ENCODE peak calls at places on chromosomes 7 and 10, in seven cellular contexts. Q is IMR-90, I is HCT116, U is A549, Y is K562, F is HepG2, B is GM12878. D is an unnamed sample.

GRCh38 chr10:123068098-123068853 is 59.5 kb downstream of the ACADSB start:
- DNase-seq in F (no peak), B (no peak), I (no peak), Q (no peak), U (no peak), Y (no peak), D (no peak)

GRCh38 chr10:126422561-126422960 is 34.3 kb upstream of the ADAM12 start:
- DNase-seq in Y (no peak), Q (peak), B (no peak), F (no peak), U (no peak), I (no peak), D (no peak)

GRCh38 chr10:110495731-110496552 is 1.8 kb upstream of the DUSP5 start:
- DNase-seq in Q (peak), U (peak), F (no peak), Y (peak), B (no peak), I (no peak), D (peak)

GRCh38 chr7:121873795-121874194 is 834 bp downstream of the PTPRZ1 start:
- DNase-seq in F (no peak), I (no peak), B (no peak), U (no peak), Y (no peak), Q (no peak), D (no peak)

GRCh38 chr10:30915141-30915540 is 116.5 kb downstream of the ZNF438 start:
- DNase-seq in Q (peak), I (no peak), U (no peak), B (no peak), F (no peak), Y (no peak), D (no peak)

GRCh38 chr10:30671011-30671616 is 41.6 kb upstream of the LYZL2 start:
- DNase-seq in Q (peak), I (peak), F (peak), Y (peak), U (peak), B (no peak), D (no peak)

GRCh38 chr10:46033602-46034011 is 3.2 kb upstream of the NCOA4 start:
- DNase-seq in Q (peak), B (no peak), U (no peak), Y (no peak), F (peak), I (no peak), D (no peak)

GRCh38 chr10:47190301-47190700 is 109.7 kb upstream of the GDF10 start:
- DNase-seq in I (no peak), Q (no peak), Y (no peak), F (no peak), B (no peak), U (no peak), D (no peak)

GRCh38 chr7:156465186-156465585 is 175.4 kb upstream of the RNF32 start:
- DNase-seq in U (no peak), Y (no peak), Q (no peak), F (no peak), I (no peak), B (no peak), D (no peak)

GRCh38 chr10:131963811-131964210 is 17.9 kb downstream of the BNIP3 start:
- DNase-seq in Y (no peak), I (no peak), U (no peak), F (no peak), B (no peak), Q (no peak), D (no peak)

GRCh38 chr7:11753441-11753840 is 78.6 kb downstream of the THSD7A start:
- DNase-seq in Y (no peak), F (no peak), U (no peak), I (no peak), Q (no peak), B (no peak), D (no peak)

GRCh38 chr7:77667459-77668090 is 28.7 kb upstream of the RSBN1L start:
- DNase-seq in Y (no peak), F (no peak), Q (peak), U (no peak), I (no peak), B (no peak), D (no peak)

GRCh38 chr7:127799535-127800305 is 147.7 kb downstream of the SND1 start:
- DNase-seq in B (no peak), F (no peak), Y (no peak), I (no peak), Q (no peak), U (no peak), D (no peak)

GRCh38 chr7:103990991-103991390 is 1.5 kb upstream of the RELN start:
- DNase-seq in B (no peak), Q (no peak), I (no peak), U (no peak), Y (no peak), F (peak), D (no peak)

GRCh38 chr7:4233621-4234497 is 448.2 kb upstream of the FOXK1 start:
- DNase-seq in Y (no peak), U (no peak), B (no peak), Q (no peak), F (no peak), I (no peak), D (no peak)

GRCh38 chr10:132735923-132736391 is 50.0 kb downstream of the NKX6-2 start:
- DNase-seq in I (no peak), Y (no peak), Q (no peak), U (no peak), B (no peak), F (no peak), D (no peak)

GRCh38 chr10:47438857-47439474 is 44.9 kb downstream of the ANXA8 start:
- DNase-seq in B (no peak), F (peak), Y (no peak), U (peak), I (peak), Q (peak), D (peak)

GRCh38 chr7:132255898-132256297 is 320.4 kb downstream of the PLXNA4 start:
- DNase-seq in F (peak), B (no peak), Q (no peak), U (no peak), Y (no peak), I (no peak), D (no peak)

GRCh38 chr10:62384057-62384446 is 9.9 kb downstream of the ZNF365 start:
- DNase-seq in I (peak), F (no peak), B (peak), U (no peak), Y (no peak), Q (peak), D (no peak)

GRCh38 chr7:71264005-71264404 is 132.1 kb downstream of the GALNT17 start:
- DNase-seq in Y (no peak), B (no peak), Q (no peak), F (no peak), U (no peak), I (no peak), D (no peak)

GRCh38 chr7:105920766-105921165 is 42.3 kb upstream of the CDHR3 start:
- DNase-seq in Q (peak), B (no peak), Y (no peak), I (no peak), U (no peak), F (no peak), D (no peak)

GRCh38 chr10:103273026-103273425 is 3.9 kb upstream of the INA start:
- DNase-seq in Q (peak), I (peak), B (no peak), Y (no peak), U (peak), F (no peak), D (no peak)

GRCh38 chr10:17088118-17088806 is 41.3 kb downstream of the CUBN start:
- DNase-seq in I (no peak), Y (no peak), B (no peak), F (peak), Q (peak), U (peak), D (no peak)

GRCh38 chr10:46541735-46542566 is 14.5 kb downstream of the GPRIN2 start:
- DNase-seq in B (no peak), Y (no peak), U (peak), I (no peak), F (no peak), Q (no peak), D (no peak)

GRCh38 chr7:22563115-22563514 is 63.1 kb upstream of the STEAP1B start:
- DNase-seq in B (no peak), Y (peak), F (no peak), Q (peak), U (no peak), I (no peak), D (no peak)

GRCh38 chr7:139644191-139644590 is 120.7 kb downstream of the CLEC2L start:
- DNase-seq in F (no peak), Q (no peak), Y (no peak), B (no peak), U (no peak), I (no peak), D (no peak)

GRCh38 chr10:31749981-31750850 is 178.4 kb downstream of the ARHGAP12 start:
- DNase-seq in U (no peak), B (no peak), F (no peak), Y (no peak), Q (no peak), I (no peak), D (no peak)

GRCh38 chr7:149867762-149868637 is 5.8 kb upstream of the ATP6V0E2 start:
- DNase-seq in Q (no peak), F (no peak), I (no peak), U (no peak), Y (no peak), B (no peak), D (no peak)

GRCh38 chr10:117004238-117004626 is 755 bp downstream of the SHTN1 start:
- DNase-seq in I (no peak), Y (no peak), B (no peak), Q (peak), U (no peak), F (no peak), D (no peak)

GRCh38 chr10:12474727-12475414 is 125.5 kb downstream of the CAMK1D start:
- DNase-seq in Y (no peak), U (no peak), Q (no peak), I (no peak), F (no peak), B (no peak), D (no peak)

GRCh38 chr7:130865408-130866236 is 131.6 kb upstream of the KLF14 start:
- DNase-seq in F (no peak), U (no peak), B (no peak), Q (peak), I (no peak), Y (no peak), D (no peak)

GRCh38 chr10:132798876-132799275 is 12.9 kb upstream of the NKX6-2 start:
- DNase-seq in F (no peak), I (no peak), B (no peak), Q (no peak), Y (no peak), U (no peak), D (no peak)

GRCh38 chr7:676972-677385 is 49.5 kb upstream of the DNAAF5 start:
- DNase-seq in Q (no peak), Y (no peak), I (no peak), F (no peak), B (no peak), U (no peak), D (no peak)

GRCh38 chr10:47024399-47025252 is 113.4 kb downstream of the PTPN20 start:
- DNase-seq in Q (peak), I (peak), U (peak), F (peak), B (peak), Y (peak), D (peak)

GRCh38 chr7:133932591-133932990 is 194.5 kb upstream of the LRGUK start:
- DNase-seq in F (no peak), B (no peak), U (no peak), I (no peak), Q (no peak), Y (no peak), D (no peak)

GRCh38 chr10:103594326-103594725 is 100.8 kb downstream of the NEURL1 start:
- DNase-seq in F (no peak), U (no peak), I (no peak), Q (no peak), Y (no peak), B (no peak), D (no peak)

GRCh38 chr7:128931965-128932861 is 5.5 kb upstream of the IRF5 start:
- DNase-seq in I (no peak), Y (no peak), F (no peak), U (no peak), Q (no peak), B (no peak), D (no peak)

GRCh38 chr7:105985250-105985649 is 22.2 kb downstream of the CDHR3 start:
- DNase-seq in I (no peak), F (no peak), Y (no peak), B (no peak), U (no peak), Q (no peak), D (no peak)

GRCh38 chr7:77327067-77327931 is 88.8 kb downstream of the GSAP start:
- DNase-seq in U (no peak), Y (no peak), F (peak), Q (peak), B (no peak), I (no peak), D (no peak)

GRCh38 chr10:26432938-26433337 is 5.2 kb upstream of the APBB1IP start:
- DNase-seq in F (no peak), U (no peak), Q (no peak), B (no peak), Y (no peak), I (no peak), D (no peak)
- TF ChIP-seq CEBPB in F (no peak), U (no peak), Q (no peak), B (no peak), Y (no peak), I (no peak), D (no peak)

DNA sequence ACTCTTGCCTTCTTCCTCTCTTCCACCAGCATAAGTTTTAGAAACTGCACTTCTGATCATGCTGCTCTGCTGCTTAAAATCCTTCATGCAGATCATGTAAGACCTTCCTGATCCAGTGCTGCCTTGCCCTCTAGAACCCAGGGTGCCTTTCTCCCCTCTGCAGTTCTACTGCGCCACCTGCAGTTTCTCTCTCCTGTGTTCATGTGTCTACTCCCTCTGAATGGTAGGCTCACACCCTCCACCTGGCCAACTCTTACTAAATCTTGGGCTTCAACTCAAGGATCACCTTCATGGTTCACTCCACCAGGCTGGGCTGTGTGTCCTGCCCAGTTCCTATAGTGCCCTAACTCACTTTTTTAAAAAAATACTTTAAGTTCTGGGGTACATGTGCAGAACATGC is 174.6 kb upstream of the ITGB1 start:
- DNase-seq in B (no peak), U (no peak), I (no peak), Q (no peak), F (no peak), Y (no peak), D (no peak)
- TF ChIP-seq CEBPB in B (no peak), U (no peak), I (no peak), Q (no peak), F (no peak), Y (no peak), D (no peak)

GRCh38 chr10:48900296-48900695 is 39.3 kb downstream of the LRRC18 start:
- DNase-seq in Q (no peak), U (no peak), Y (no peak), F (no peak), B (no peak), I (no peak), D (peak)
- TF ChIP-seq CEBPB in Q (no peak), U (no peak), Y (no peak), F (no peak), B (no peak), I (no peak), D (no peak)

DNA sequence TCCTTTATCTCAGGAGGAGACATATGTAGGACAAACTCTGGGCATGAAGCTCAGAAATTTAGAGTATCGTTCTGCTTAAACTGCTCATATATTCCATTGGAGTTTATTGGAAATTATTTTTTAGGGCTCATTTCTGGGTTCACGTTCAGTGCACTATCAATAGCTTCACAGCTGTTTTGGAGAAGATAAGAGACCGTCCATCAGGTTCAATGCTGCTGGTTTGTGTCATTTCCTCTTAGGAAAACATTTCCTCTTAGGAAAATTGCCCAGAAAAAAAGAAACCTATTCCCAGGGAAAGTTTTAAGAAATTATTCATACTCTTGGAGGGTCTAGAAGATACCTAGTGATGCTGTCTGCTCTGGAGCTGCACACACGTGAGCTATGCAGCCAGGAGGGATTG is 691.7 kb downstream of the GRID1 start:
- DNase-seq in Y (no peak), I (no peak), U (no peak), Q (no peak), F (no peak), B (no peak), D (no peak)
- TF ChIP-seq CEBPB in Y (no peak), I (no peak), U (no peak), Q (no peak), F (no peak), B (no peak), D (no peak)

DNA sequence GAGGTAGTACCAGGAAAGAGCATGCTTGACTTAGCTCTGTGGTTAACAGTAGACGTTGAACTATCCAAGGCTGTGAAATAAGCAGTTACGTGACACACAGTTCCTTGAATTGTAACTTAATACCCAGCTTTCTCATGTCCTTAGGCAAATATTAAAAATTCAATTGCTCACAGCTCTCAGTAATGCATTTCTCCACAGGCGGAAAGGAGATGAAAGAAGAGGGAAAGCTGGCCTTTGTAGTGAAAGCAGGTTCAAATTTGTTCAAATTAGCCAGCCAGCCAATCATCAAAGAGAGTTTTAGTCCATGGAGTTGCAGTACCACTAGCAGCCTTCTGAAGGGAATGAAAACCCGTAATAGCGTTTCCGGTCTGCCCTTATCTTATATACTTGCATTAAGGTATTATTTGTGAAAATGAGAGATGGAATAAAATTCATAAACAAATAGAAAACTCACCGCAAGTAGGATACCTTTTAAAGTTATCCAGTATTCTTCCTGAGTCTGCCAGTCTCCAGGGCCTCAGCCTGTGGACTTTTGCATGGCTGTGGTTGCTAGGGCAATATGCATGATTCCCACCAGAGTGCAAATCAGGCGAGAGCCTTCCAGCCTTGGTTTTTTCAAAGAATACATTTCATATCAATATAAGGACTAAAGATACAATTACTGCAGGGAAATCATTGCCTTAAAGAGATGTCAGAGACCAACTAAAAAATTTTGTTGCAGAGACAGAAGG is 795.5 kb downstream of the TNS3 start:
- DNase-seq in Q (peak), I (no peak), F (no peak), Y (no peak), U (no peak), B (no peak), D (no peak)
- TF ChIP-seq CEBPB in Q (no peak), I (no peak), F (no peak), Y (no peak), U (no peak), B (no peak), D (no peak)

D was measured in H1.